ENCODE peak calls at places on chromosome 14, in ten cellular contexts. One of them, this sample, is unnamed.

GRCh38 chr14:104784846-104785707 is 10.5 kb downstream of the AKT1 start:
- DNase-seq in AG04449: no peak
- DNase-seq in iris pigment epithelial cell: no peak
- DNase-seq in H9: no peak
- DNase-seq in activated CD4-positive, alpha-beta T cell treated with anti-CD3 and anti-CD28 coated beads, Interleukin-2, amount 50 U/mL, for 24 hours: no peak
- DNase-seq in progenitor cell of endocrine pancreas: no peak
- DNase-seq in mucosa of descending colon: no peak
- DNase-seq in stimulated activated CD4-positive, alpha-beta T cell treated with anti-CD3 and anti-CD28 coated beads, Interleukin-12 subunit alpha, Interleukin-12 subunit beta, amount 100 ng/mL, for 48 hours: no peak
- DNase-seq in AG10803: no peak
- DNase-seq in thyroid gland: peak
- DNase-seq in this sample: no peak

GRCh38 chr14:75044322-75044721 is 6.9 kb downstream of the MLH3 start:
- DNase-seq in progenitor cell of endocrine pancreas: no peak
- DNase-seq in H9: no peak
- DNase-seq in thyroid gland: no peak
- DNase-seq in iris pigment epithelial cell: peak
- DNase-seq in mucosa of descending colon: no peak
- DNase-seq in AG04449: peak
- DNase-seq in stimulated activated CD4-positive, alpha-beta T cell treated with anti-CD3 and anti-CD28 coated beads, Interleukin-12 subunit alpha, Interleukin-12 subunit beta, amount 100 ng/mL, for 48 hours: no peak
- DNase-seq in activated CD4-positive, alpha-beta T cell treated with anti-CD3 and anti-CD28 coated beads, Interleukin-2, amount 50 U/mL, for 24 hours: no peak
- DNase-seq in AG10803: peak
- DNase-seq in this sample: no peak

GRCh38 chr14:76236172-76237130 is 84.7 kb downstream of the GPATCH2L start:
- DNase-seq in thyroid gland: no peak
- DNase-seq in iris pigment epithelial cell: no peak
- DNase-seq in AG10803: peak
- DNase-seq in progenitor cell of endocrine pancreas: no peak
- DNase-seq in stimulated activated CD4-positive, alpha-beta T cell treated with anti-CD3 and anti-CD28 coated beads, Interleukin-12 subunit alpha, Interleukin-12 subunit beta, amount 100 ng/mL, for 48 hours: no peak
- DNase-seq in mucosa of descending colon: no peak
- DNase-seq in activated CD4-positive, alpha-beta T cell treated with anti-CD3 and anti-CD28 coated beads, Interleukin-2, amount 50 U/mL, for 24 hours: no peak
- DNase-seq in H9: no peak
- DNase-seq in AG04449: no peak
- DNase-seq in this sample: no peak

GRCh38 chr14:21723431-21724045 is 49.9 kb upstream of the OR4E1 start:
- DNase-seq in thyroid gland: no peak
- DNase-seq in H9: peak
- DNase-seq in AG10803: no peak
- DNase-seq in mucosa of descending colon: peak
- DNase-seq in iris pigment epithelial cell: no peak
- DNase-seq in stimulated activated CD4-positive, alpha-beta T cell treated with anti-CD3 and anti-CD28 coated beads, Interleukin-12 subunit alpha, Interleukin-12 subunit beta, amount 100 ng/mL, for 48 hours: peak
- DNase-seq in activated CD4-positive, alpha-beta T cell treated with anti-CD3 and anti-CD28 coated beads, Interleukin-2, amount 50 U/mL, for 24 hours: no peak
- DNase-seq in progenitor cell of endocrine pancreas: no peak
- DNase-seq in AG04449: no peak
- DNase-seq in this sample: no peak

GRCh38 chr14:39232554-39233415 is 930 bp upstream of the MIA2 start:
- DNase-seq in progenitor cell of endocrine pancreas: no peak
- DNase-seq in iris pigment epithelial cell: peak
- DNase-seq in H9: no peak
- DNase-seq in AG10803: peak
- DNase-seq in thyroid gland: no peak
- DNase-seq in AG04449: peak
- DNase-seq in mucosa of descending colon: no peak
- DNase-seq in activated CD4-positive, alpha-beta T cell treated with anti-CD3 and anti-CD28 coated beads, Interleukin-2, amount 50 U/mL, for 24 hours: no peak
- DNase-seq in stimulated activated CD4-positive, alpha-beta T cell treated with anti-CD3 and anti-CD28 coated beads, Interleukin-12 subunit alpha, Interleukin-12 subunit beta, amount 100 ng/mL, for 48 hours: no peak
- DNase-seq in this sample: no peak

GRCh38 chr14:72810201-72810600 is 83.7 kb downstream of the DPF3 start:
- DNase-seq in AG04449: no peak
- DNase-seq in H9: no peak
- DNase-seq in AG10803: no peak
- DNase-seq in activated CD4-positive, alpha-beta T cell treated with anti-CD3 and anti-CD28 coated beads, Interleukin-2, amount 50 U/mL, for 24 hours: peak
- DNase-seq in stimulated activated CD4-positive, alpha-beta T cell treated with anti-CD3 and anti-CD28 coated beads, Interleukin-12 subunit alpha, Interleukin-12 subunit beta, amount 100 ng/mL, for 48 hours: peak
- DNase-seq in mucosa of descending colon: no peak
- DNase-seq in progenitor cell of endocrine pancreas: no peak
- DNase-seq in iris pigment epithelial cell: no peak
- DNase-seq in thyroid gland: no peak
- DNase-seq in this sample: no peak

GRCh38 chr14:101361044-101361443 is 200.3 kb upstream of the DIO3 start:
- DNase-seq in H9: no peak
- DNase-seq in AG10803: no peak
- DNase-seq in stimulated activated CD4-positive, alpha-beta T cell treated with anti-CD3 and anti-CD28 coated beads, Interleukin-12 subunit alpha, Interleukin-12 subunit beta, amount 100 ng/mL, for 48 hours: no peak
- DNase-seq in AG04449: no peak
- DNase-seq in activated CD4-positive, alpha-beta T cell treated with anti-CD3 and anti-CD28 coated beads, Interleukin-2, amount 50 U/mL, for 24 hours: no peak
- DNase-seq in iris pigment epithelial cell: no peak
- DNase-seq in progenitor cell of endocrine pancreas: no peak
- DNase-seq in mucosa of descending colon: no peak
- DNase-seq in thyroid gland: no peak
- DNase-seq in this sample: no peak

GRCh38 chr14:40417777-40418401 is 985.7 kb upstream of the FBXO33 start:
- DNase-seq in stimulated activated CD4-positive, alpha-beta T cell treated with anti-CD3 and anti-CD28 coated beads, Interleukin-12 subunit alpha, Interleukin-12 subunit beta, amount 100 ng/mL, for 48 hours: no peak
- DNase-seq in thyroid gland: peak
- DNase-seq in AG10803: no peak
- DNase-seq in progenitor cell of endocrine pancreas: peak
- DNase-seq in mucosa of descending colon: no peak
- DNase-seq in H9: peak
- DNase-seq in AG04449: no peak
- DNase-seq in iris pigment epithelial cell: no peak
- DNase-seq in activated CD4-positive, alpha-beta T cell treated with anti-CD3 and anti-CD28 coated beads, Interleukin-2, amount 50 U/mL, for 24 hours: no peak
- DNase-seq in this sample: no peak

GRCh38 chr14:70032447-70032846 is 153.2 kb downstream of the SMOC1 start:
- DNase-seq in H9: peak
- DNase-seq in iris pigment epithelial cell: no peak
- DNase-seq in stimulated activated CD4-positive, alpha-beta T cell treated with anti-CD3 and anti-CD28 coated beads, Interleukin-12 subunit alpha, Interleukin-12 subunit beta, amount 100 ng/mL, for 48 hours: no peak
- DNase-seq in activated CD4-positive, alpha-beta T cell treated with anti-CD3 and anti-CD28 coated beads, Interleukin-2, amount 50 U/mL, for 24 hours: no peak
- DNase-seq in mucosa of descending colon: no peak
- DNase-seq in AG10803: peak
- DNase-seq in progenitor cell of endocrine pancreas: no peak
- DNase-seq in AG04449: no peak
- DNase-seq in thyroid gland: peak
- DNase-seq in this sample: no peak

GRCh38 chr14:27077181-27077738 is 479.4 kb upstream of the NOVA1 start:
- DNase-seq in iris pigment epithelial cell: no peak
- DNase-seq in thyroid gland: no peak
- DNase-seq in AG04449: no peak
- DNase-seq in activated CD4-positive, alpha-beta T cell treated with anti-CD3 and anti-CD28 coated beads, Interleukin-2, amount 50 U/mL, for 24 hours: no peak
- DNase-seq in progenitor cell of endocrine pancreas: no peak
- DNase-seq in H9: no peak
- DNase-seq in stimulated activated CD4-positive, alpha-beta T cell treated with anti-CD3 and anti-CD28 coated beads, Interleukin-12 subunit alpha, Interleukin-12 subunit beta, amount 100 ng/mL, for 48 hours: no peak
- DNase-seq in AG10803: no peak
- DNase-seq in mucosa of descending colon: no peak
- DNase-seq in this sample: no peak

GRCh38 chr14:71271166-71271945 is 364.1 kb downstream of the PCNX1 start:
- DNase-seq in mucosa of descending colon: no peak
- DNase-seq in stimulated activated CD4-positive, alpha-beta T cell treated with anti-CD3 and anti-CD28 coated beads, Interleukin-12 subunit alpha, Interleukin-12 subunit beta, amount 100 ng/mL, for 48 hours: no peak
- DNase-seq in activated CD4-positive, alpha-beta T cell treated with anti-CD3 and anti-CD28 coated beads, Interleukin-2, amount 50 U/mL, for 24 hours: no peak
- DNase-seq in thyroid gland: no peak
- DNase-seq in iris pigment epithelial cell: peak
- DNase-seq in H9: no peak
- DNase-seq in progenitor cell of endocrine pancreas: no peak
- DNase-seq in AG10803: no peak
- DNase-seq in AG04449: no peak
- DNase-seq in this sample: no peak

GRCh38 chr14:95480109-95480886 is 36.2 kb downstream of the SYNE3 start:
- DNase-seq in iris pigment epithelial cell: no peak
- DNase-seq in H9: no peak
- DNase-seq in AG10803: peak
- DNase-seq in progenitor cell of endocrine pancreas: no peak
- DNase-seq in AG04449: no peak
- DNase-seq in mucosa of descending colon: no peak
- DNase-seq in thyroid gland: peak
- DNase-seq in stimulated activated CD4-positive, alpha-beta T cell treated with anti-CD3 and anti-CD28 coated beads, Interleukin-12 subunit alpha, Interleukin-12 subunit beta, amount 100 ng/mL, for 48 hours: peak
- DNase-seq in activated CD4-positive, alpha-beta T cell treated with anti-CD3 and anti-CD28 coated beads, Interleukin-2, amount 50 U/mL, for 24 hours: no peak
- DNase-seq in this sample: no peak

GRCh38 chr14:54593860-54594259 is 26.9 kb downstream of the SAMD4A start:
- DNase-seq in mucosa of descending colon: no peak
- DNase-seq in iris pigment epithelial cell: peak
- DNase-seq in H9: no peak
- DNase-seq in activated CD4-positive, alpha-beta T cell treated with anti-CD3 and anti-CD28 coated beads, Interleukin-2, amount 50 U/mL, for 24 hours: no peak
- DNase-seq in AG10803: no peak
- DNase-seq in AG04449: no peak
- DNase-seq in progenitor cell of endocrine pancreas: no peak
- DNase-seq in thyroid gland: no peak
- DNase-seq in stimulated activated CD4-positive, alpha-beta T cell treated with anti-CD3 and anti-CD28 coated beads, Interleukin-12 subunit alpha, Interleukin-12 subunit beta, amount 100 ng/mL, for 48 hours: no peak
- DNase-seq in this sample: no peak

GRCh38 chr14:60757617-60758016 is 23.1 kb downstream of the MNAT1 start:
- DNase-seq in thyroid gland: no peak
- DNase-seq in mucosa of descending colon: no peak
- DNase-seq in AG04449: no peak
- DNase-seq in iris pigment epithelial cell: peak
- DNase-seq in H9: no peak
- DNase-seq in progenitor cell of endocrine pancreas: no peak
- DNase-seq in AG10803: peak
- DNase-seq in stimulated activated CD4-positive, alpha-beta T cell treated with anti-CD3 and anti-CD28 coated beads, Interleukin-12 subunit alpha, Interleukin-12 subunit beta, amount 100 ng/mL, for 48 hours: no peak
- DNase-seq in activated CD4-positive, alpha-beta T cell treated with anti-CD3 and anti-CD28 coated beads, Interleukin-2, amount 50 U/mL, for 24 hours: no peak
- DNase-seq in this sample: no peak

GRCh38 chr14:23177181-23177580 is 6.3 kb downstream of the SLC7A8 start:
- DNase-seq in H9: no peak
- DNase-seq in activated CD4-positive, alpha-beta T cell treated with anti-CD3 and anti-CD28 coated beads, Interleukin-2, amount 50 U/mL, for 24 hours: no peak
- DNase-seq in thyroid gland: no peak
- DNase-seq in AG10803: no peak
- DNase-seq in progenitor cell of endocrine pancreas: no peak
- DNase-seq in iris pigment epithelial cell: no peak
- DNase-seq in AG04449: no peak
- DNase-seq in mucosa of descending colon: no peak
- DNase-seq in stimulated activated CD4-positive, alpha-beta T cell treated with anti-CD3 and anti-CD28 coated beads, Interleukin-12 subunit alpha, Interleukin-12 subunit beta, amount 100 ng/mL, for 48 hours: no peak
- DNase-seq in this sample: no peak

GRCh38 chr14:102510616-102511520 is 1.3 kb upstream of the ANKRD9 start:
- DNase-seq in thyroid gland: peak
- DNase-seq in progenitor cell of endocrine pancreas: peak
- DNase-seq in stimulated activated CD4-positive, alpha-beta T cell treated with anti-CD3 and anti-CD28 coated beads, Interleukin-12 subunit alpha, Interleukin-12 subunit beta, amount 100 ng/mL, for 48 hours: no peak
- DNase-seq in activated CD4-positive, alpha-beta T cell treated with anti-CD3 and anti-CD28 coated beads, Interleukin-2, amount 50 U/mL, for 24 hours: no peak
- DNase-seq in mucosa of descending colon: peak
- DNase-seq in H9: peak
- DNase-seq in iris pigment epithelial cell: no peak
- DNase-seq in AG04449: no peak
- DNase-seq in AG10803: no peak
- DNase-seq in this sample: no peak

GRCh38 chr14:38016497-38016896 is 191.2 kb upstream of the SSTR1 start:
- DNase-seq in AG04449: no peak
- DNase-seq in AG10803: no peak
- DNase-seq in iris pigment epithelial cell: peak
- DNase-seq in thyroid gland: no peak
- DNase-seq in mucosa of descending colon: no peak
- DNase-seq in progenitor cell of endocrine pancreas: no peak
- DNase-seq in activated CD4-positive, alpha-beta T cell treated with anti-CD3 and anti-CD28 coated beads, Interleukin-2, amount 50 U/mL, for 24 hours: no peak
- DNase-seq in H9: no peak
- DNase-seq in stimulated activated CD4-positive, alpha-beta T cell treated with anti-CD3 and anti-CD28 coated beads, Interleukin-12 subunit alpha, Interleukin-12 subunit beta, amount 100 ng/mL, for 48 hours: no peak
- DNase-seq in this sample: no peak

GRCh38 chr14:59314019-59314608 is 125.6 kb downstream of the DAAM1 start:
- DNase-seq in iris pigment epithelial cell: no peak
- DNase-seq in stimulated activated CD4-positive, alpha-beta T cell treated with anti-CD3 and anti-CD28 coated beads, Interleukin-12 subunit alpha, Interleukin-12 subunit beta, amount 100 ng/mL, for 48 hours: no peak
- DNase-seq in progenitor cell of endocrine pancreas: no peak
- DNase-seq in activated CD4-positive, alpha-beta T cell treated with anti-CD3 and anti-CD28 coated beads, Interleukin-2, amount 50 U/mL, for 24 hours: no peak
- DNase-seq in AG04449: no peak
- DNase-seq in mucosa of descending colon: no peak
- DNase-seq in H9: no peak
- DNase-seq in AG10803: no peak
- DNase-seq in thyroid gland: no peak
- DNase-seq in this sample: no peak

GRCh38 chr14:75578786-75579781 is 664 bp downstream of the FLVCR2 start:
- DNase-seq in H9: no peak
- DNase-seq in stimulated activated CD4-positive, alpha-beta T cell treated with anti-CD3 and anti-CD28 coated beads, Interleukin-12 subunit alpha, Interleukin-12 subunit beta, amount 100 ng/mL, for 48 hours: no peak
- DNase-seq in iris pigment epithelial cell: no peak
- DNase-seq in thyroid gland: peak
- DNase-seq in AG04449: no peak
- DNase-seq in mucosa of descending colon: peak
- DNase-seq in activated CD4-positive, alpha-beta T cell treated with anti-CD3 and anti-CD28 coated beads, Interleukin-2, amount 50 U/mL, for 24 hours: no peak
- DNase-seq in progenitor cell of endocrine pancreas: peak
- DNase-seq in AG10803: peak
- DNase-seq in this sample: no peak

GRCh38 chr14:104294983-104295680 is 156.7 kb downstream of the KIF26A start:
- DNase-seq in progenitor cell of endocrine pancreas: no peak
- DNase-seq in iris pigment epithelial cell: no peak
- DNase-seq in activated CD4-positive, alpha-beta T cell treated with anti-CD3 and anti-CD28 coated beads, Interleukin-2, amount 50 U/mL, for 24 hours: no peak
- DNase-seq in stimulated activated CD4-positive, alpha-beta T cell treated with anti-CD3 and anti-CD28 coated beads, Interleukin-12 subunit alpha, Interleukin-12 subunit beta, amount 100 ng/mL, for 48 hours: no peak
- DNase-seq in mucosa of descending colon: peak
- DNase-seq in H9: peak
- DNase-seq in thyroid gland: no peak
- DNase-seq in AG04449: no peak
- DNase-seq in AG10803: no peak
- DNase-seq in this sample: no peak

GRCh38 chr14:37051680-37052079 is 120.7 kb downstream of the SLC25A21 start:
- DNase-seq in thyroid gland: no peak
- DNase-seq in activated CD4-positive, alpha-beta T cell treated with anti-CD3 and anti-CD28 coated beads, Interleukin-2, amount 50 U/mL, for 24 hours: no peak
- DNase-seq in stimulated activated CD4-positive, alpha-beta T cell treated with anti-CD3 and anti-CD28 coated beads, Interleukin-12 subunit alpha, Interleukin-12 subunit beta, amount 100 ng/mL, for 48 hours: no peak
- DNase-seq in progenitor cell of endocrine pancreas: no peak
- DNase-seq in AG04449: no peak
- DNase-seq in iris pigment epithelial cell: no peak
- DNase-seq in mucosa of descending colon: no peak
- DNase-seq in H9: peak
- DNase-seq in AG10803: no peak
- DNase-seq in this sample: no peak

GRCh38 chr14:96403409-96403808 is 11.5 kb downstream of the AK7 start:
- DNase-seq in activated CD4-positive, alpha-beta T cell treated with anti-CD3 and anti-CD28 coated beads, Interleukin-2, amount 50 U/mL, for 24 hours: no peak
- DNase-seq in H9: no peak
- DNase-seq in mucosa of descending colon: no peak
- DNase-seq in AG10803: no peak
- DNase-seq in AG04449: no peak
- DNase-seq in thyroid gland: no peak
- DNase-seq in progenitor cell of endocrine pancreas: no peak
- DNase-seq in iris pigment epithelial cell: no peak
- DNase-seq in stimulated activated CD4-positive, alpha-beta T cell treated with anti-CD3 and anti-CD28 coated beads, Interleukin-12 subunit alpha, Interleukin-12 subunit beta, amount 100 ng/mL, for 48 hours: no peak
- DNase-seq in this sample: no peak

GRCh38 chr14:67077914-67078313 is 111.3 kb upstream of the GARIN2 start:
- DNase-seq in H9: no peak
- DNase-seq in progenitor cell of endocrine pancreas: no peak
- DNase-seq in activated CD4-positive, alpha-beta T cell treated with anti-CD3 and anti-CD28 coated beads, Interleukin-2, amount 50 U/mL, for 24 hours: no peak
- DNase-seq in stimulated activated CD4-positive, alpha-beta T cell treated with anti-CD3 and anti-CD28 coated beads, Interleukin-12 subunit alpha, Interleukin-12 subunit beta, amount 100 ng/mL, for 48 hours: no peak
- DNase-seq in thyroid gland: no peak
- DNase-seq in AG10803: no peak
- DNase-seq in iris pigment epithelial cell: peak
- DNase-seq in AG04449: no peak
- DNase-seq in mucosa of descending colon: no peak
- DNase-seq in this sample: no peak

GRCh38 chr14:33837943-33838683 is 112.8 kb downstream of the EGLN3 start:
- DNase-seq in iris pigment epithelial cell: no peak
- DNase-seq in stimulated activated CD4-positive, alpha-beta T cell treated with anti-CD3 and anti-CD28 coated beads, Interleukin-12 subunit alpha, Interleukin-12 subunit beta, amount 100 ng/mL, for 48 hours: no peak
- DNase-seq in mucosa of descending colon: no peak
- DNase-seq in H9: no peak
- DNase-seq in AG04449: no peak
- DNase-seq in thyroid gland: no peak
- DNase-seq in activated CD4-positive, alpha-beta T cell treated with anti-CD3 and anti-CD28 coated beads, Interleukin-2, amount 50 U/mL, for 24 hours: no peak
- DNase-seq in progenitor cell of endocrine pancreas: no peak
- DNase-seq in AG10803: no peak
- DNase-seq in this sample: no peak

GRCh38 chr14:94612580-94613554 is 676 bp downstream of the SERPINA3 start:
- DNase-seq in stimulated activated CD4-positive, alpha-beta T cell treated with anti-CD3 and anti-CD28 coated beads, Interleukin-12 subunit alpha, Interleukin-12 subunit beta, amount 100 ng/mL, for 48 hours: no peak
- DNase-seq in progenitor cell of endocrine pancreas: no peak
- DNase-seq in activated CD4-positive, alpha-beta T cell treated with anti-CD3 and anti-CD28 coated beads, Interleukin-2, amount 50 U/mL, for 24 hours: no peak
- DNase-seq in H9: no peak
- DNase-seq in iris pigment epithelial cell: no peak
- DNase-seq in mucosa of descending colon: no peak
- DNase-seq in AG04449: no peak
- DNase-seq in thyroid gland: no peak
- DNase-seq in AG10803: peak
- DNase-seq in this sample: no peak

GRCh38 chr14:69713127-69713800 is 53.7 kb upstream of the SRSF5 start:
- DNase-seq in thyroid gland: no peak
- DNase-seq in AG10803: no peak
- DNase-seq in H9: peak
- DNase-seq in iris pigment epithelial cell: no peak
- DNase-seq in stimulated activated CD4-positive, alpha-beta T cell treated with anti-CD3 and anti-CD28 coated beads, Interleukin-12 subunit alpha, Interleukin-12 subunit beta, amount 100 ng/mL, for 48 hours: no peak
- DNase-seq in progenitor cell of endocrine pancreas: no peak
- DNase-seq in mucosa of descending colon: peak
- DNase-seq in AG04449: no peak
- DNase-seq in activated CD4-positive, alpha-beta T cell treated with anti-CD3 and anti-CD28 coated beads, Interleukin-2, amount 50 U/mL, for 24 hours: no peak
- DNase-seq in this sample: no peak

GRCh38 chr14:77469539-77469938 is 11.6 kb downstream of the AHSA1 start:
- DNase-seq in progenitor cell of endocrine pancreas: no peak
- DNase-seq in AG04449: no peak
- DNase-seq in thyroid gland: no peak
- DNase-seq in activated CD4-positive, alpha-beta T cell treated with anti-CD3 and anti-CD28 coated beads, Interleukin-2, amount 50 U/mL, for 24 hours: no peak
- DNase-seq in AG10803: no peak
- DNase-seq in mucosa of descending colon: no peak
- DNase-seq in H9: no peak
- DNase-seq in stimulated activated CD4-positive, alpha-beta T cell treated with anti-CD3 and anti-CD28 coated beads, Interleukin-12 subunit alpha, Interleukin-12 subunit beta, amount 100 ng/mL, for 48 hours: no peak
- DNase-seq in iris pigment epithelial cell: no peak
- DNase-seq in this sample: no peak

GRCh38 chr14:81363746-81364400 is 36.3 kb downstream of the STON2 start:
- DNase-seq in thyroid gland: no peak
- DNase-seq in stimulated activated CD4-positive, alpha-beta T cell treated with anti-CD3 and anti-CD28 coated beads, Interleukin-12 subunit alpha, Interleukin-12 subunit beta, amount 100 ng/mL, for 48 hours: no peak
- DNase-seq in progenitor cell of endocrine pancreas: no peak
- DNase-seq in AG10803: peak
- DNase-seq in iris pigment epithelial cell: no peak
- DNase-seq in activated CD4-positive, alpha-beta T cell treated with anti-CD3 and anti-CD28 coated beads, Interleukin-2, amount 50 U/mL, for 24 hours: no peak
- DNase-seq in H9: no peak
- DNase-seq in mucosa of descending colon: no peak
- DNase-seq in AG04449: no peak
- DNase-seq in this sample: no peak

This sample was measured in omental fat pad.